ENCODE peak calls at places on chromosomes 5 and 9, in ten cellular contexts. T, I, H, G, K, F, A, E, N and U are unnamed samples.

GRCh38 chr5:140145818-140146522 is 20.2 kb downstream of the IGIP start:
- DNase-seq in G (no peak), A (peak), F (peak), I (no peak), H (peak), T (peak), E (peak), N (peak), K (peak), U (peak)

GRCh38 chr5:74648835-74649286 is 8.3 kb upstream of the ENC1 start:
- DNase-seq in A (no peak), F (no peak), T (no peak), E (no peak), G (no peak), N (peak), H (no peak), I (no peak), K (no peak), U (peak)

GRCh38 chr5:94113-94892 is 2.3 kb downstream of the PLEKHG4B start:
- DNase-seq in T (no peak), H (peak), F (no peak), A (no peak), N (no peak), E (no peak), G (no peak), K (no peak), I (no peak), U (no peak)

GRCh38 chr9:96859461-96860198 is 5.3 kb upstream of the ZNF782 start:
- DNase-seq in N (no peak), F (no peak), G (no peak), T (no peak), K (no peak), I (no peak), E (no peak), H (no peak), A (no peak), U (no peak)

GRCh38 chr5:132667761-132668705 is 5.8 kb upstream of the IL4 start:
- DNase-seq in K (no peak), N (no peak), F (no peak), G (no peak), E (no peak), I (no peak), H (no peak), A (peak), T (no peak), U (no peak)

GRCh38 chr9:100428871-100429654 is 2.1 kb downstream of the MSANTD3 start:
- DNase-seq in T (no peak), N (no peak), F (peak), K (no peak), A (no peak), H (no peak), I (peak), G (no peak), E (no peak), U (no peak)

GRCh38 chr5:51214736-51215135 is 168.5 kb upstream of the ISL1 start:
- DNase-seq in F (no peak), T (no peak), I (no peak), G (no peak), H (no peak), A (no peak), E (no peak), K (no peak), N (no peak), U (no peak)

GRCh38 chr9:6926436-6926835 is 168.7 kb downstream of the KDM4C start:
- DNase-seq in H (no peak), E (no peak), I (no peak), N (no peak), G (no peak), K (no peak), F (no peak), T (no peak), A (no peak), U (no peak)

GRCh38 chr5:141590127-141590526 is 28.7 kb downstream of the DIAPH1 start:
- DNase-seq in A (no peak), G (no peak), T (no peak), K (no peak), F (no peak), I (no peak), N (no peak), H (no peak), E (no peak), U (no peak)

GRCh38 chr5:94715843-94716242 is 97.4 kb downstream of the SLF1 start:
- DNase-seq in N (no peak), I (no peak), T (no peak), E (no peak), K (no peak), H (no peak), F (no peak), A (no peak), G (no peak), U (no peak)

GRCh38 chr9:87657893-87658292 is 68.0 kb upstream of the CTSL start:
- DNase-seq in H (peak), N (no peak), A (no peak), F (no peak), E (no peak), T (no peak), G (no peak), I (no peak), K (no peak), U (no peak)

GRCh38 chr9:114138537-114138936 is 16.8 kb upstream of the COL27A1 start:
- DNase-seq in T (no peak), N (no peak), H (no peak), F (no peak), K (no peak), E (no peak), A (no peak), G (no peak), I (no peak), U (no peak)

GRCh38 chr5:38650540-38651275 is 94.3 kb upstream of the LIFR start:
- DNase-seq in T (no peak), G (no peak), A (no peak), F (no peak), I (no peak), H (no peak), K (no peak), N (no peak), E (no peak), U (no peak)

GRCh38 chr5:141094481-141095262 is at the start of gene PCDHB2:
- DNase-seq in H (no peak), G (no peak), F (no peak), K (no peak), A (no peak), I (no peak), T (no peak), N (peak), E (no peak), U (no peak)

DNA sequence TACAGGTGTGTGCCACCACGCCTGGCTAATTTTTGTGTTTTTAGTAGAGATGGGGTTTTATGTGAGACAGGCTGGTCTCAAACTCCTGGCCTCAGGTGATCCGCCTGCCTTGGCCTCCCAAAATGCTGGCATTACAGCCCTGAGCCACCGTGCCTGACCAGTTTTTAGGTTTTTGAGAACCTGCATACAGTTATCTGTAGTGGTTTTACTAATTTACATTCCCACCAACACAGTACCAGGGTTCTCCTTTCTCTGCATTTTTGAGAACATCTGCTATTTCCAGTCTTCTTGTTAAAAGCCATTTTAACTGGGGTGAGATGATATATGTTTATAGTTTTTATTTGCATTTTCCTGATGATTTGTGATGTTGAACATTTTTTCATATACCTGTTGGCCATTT is 12.8 kb downstream of the DMXL1 start:
- DNase-seq in K (no peak), A (no peak), T (no peak), F (no peak), H (no peak), I (no peak), E (no peak), G (no peak), N (no peak), U (no peak)
- TF ChIP-seq POLR2A in K (no peak), A (no peak), T (no peak), F (no peak), H (no peak), I (no peak), E (no peak), G (no peak), N (no peak), U (no peak)

GRCh38 chr9:37753489-37754190 is at the start of gene TRMT10B:
- DNase-seq in A (peak), F (peak), H (peak), N (peak), T (peak), I (peak), K (peak), E (peak), G (no peak), U (peak)
- TF ChIP-seq POLR2A in A (no peak), F (no peak), H (no peak), N (no peak), T (no peak), I (no peak), K (no peak), E (peak), G (no peak), U (peak)

DNA sequence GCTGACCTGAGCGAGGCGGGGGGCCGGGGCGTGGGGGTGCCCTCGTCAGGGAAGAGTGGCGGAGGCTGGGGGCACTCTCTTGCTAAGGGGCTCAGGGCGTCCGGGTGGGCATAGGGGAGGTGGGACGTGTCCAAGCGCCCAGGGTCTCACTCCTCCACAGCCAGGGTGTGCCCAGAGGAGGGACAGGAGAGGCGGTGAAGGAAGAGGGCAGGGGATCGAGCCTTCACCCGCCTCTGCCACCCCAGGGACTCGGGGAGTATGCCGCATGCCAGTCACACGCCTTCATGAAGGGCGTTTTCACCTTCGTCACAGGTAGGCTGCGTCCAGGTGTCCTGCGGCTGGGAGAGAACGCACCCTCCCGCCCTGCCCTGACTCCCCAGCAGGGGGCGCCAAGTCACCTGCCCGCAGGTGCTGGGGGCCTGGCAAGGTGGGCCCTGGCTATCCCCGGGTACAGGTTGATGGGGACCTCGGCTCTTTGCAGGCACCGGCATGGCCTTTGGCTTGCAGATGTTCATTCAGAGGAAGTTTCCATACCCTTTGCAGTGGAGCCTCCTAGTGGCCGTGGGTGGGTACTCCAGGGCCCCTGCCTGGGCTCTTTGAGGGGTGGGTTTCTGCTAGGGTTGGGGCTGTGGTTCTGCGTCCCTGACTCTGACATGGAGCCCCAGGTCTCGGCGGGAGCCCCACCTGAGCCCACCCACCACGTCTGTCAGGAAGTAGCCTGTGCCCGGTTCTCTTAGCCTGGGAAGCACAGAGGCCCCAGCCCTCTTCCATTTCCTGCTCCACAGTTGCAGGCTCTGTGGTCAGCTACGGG is 527 bp downstream of the TMEM141 start:
- DNase-seq in I (peak), G (no peak), T (peak), N (peak), K (no peak), H (peak), E (peak), A (peak), F (peak), U (peak)
- TF ChIP-seq POLR2A in I (no peak), G (no peak), T (peak), N (no peak), K (no peak), H (no peak), E (peak), A (no peak), F (no peak), U (no peak)

GRCh38 chr9:72364679-72365524 is at the start of gene ZFAND5:
- DNase-seq in A (peak), F (peak), G (peak), N (peak), H (peak), I (peak), K (peak), T (peak), E (peak), U (peak)
- TF ChIP-seq POLR2A in A (no peak), F (peak), G (peak), N (peak), H (no peak), I (peak), K (peak), T (peak), E (peak), U (peak)

GRCh38 chr5:66830636-66831035 is 234.4 kb downstream of the MAST4 start:
- DNase-seq in K (no peak), T (no peak), N (no peak), A (no peak), F (no peak), E (no peak), I (no peak), G (no peak), H (no peak), U (no peak)

GRCh38 chr5:66828046-66828550 is 231.9 kb downstream of the MAST4 start:
- DNase-seq in H (no peak), E (no peak), N (no peak), K (no peak), G (no peak), F (no peak), T (no peak), A (no peak), I (no peak), U (no peak)

GRCh38 chr5:66826696-66827095 is 230.5 kb downstream of the MAST4 start:
- DNase-seq in H (no peak), F (no peak), K (no peak), A (no peak), I (no peak), N (no peak), T (no peak), E (no peak), G (no peak), U (no peak)

GRCh38 chr5:66829826-66830225 is 233.6 kb downstream of the MAST4 start:
- DNase-seq in A (no peak), I (no peak), H (no peak), K (no peak), G (no peak), F (no peak), T (no peak), N (no peak), E (no peak), U (no peak)

DNA sequence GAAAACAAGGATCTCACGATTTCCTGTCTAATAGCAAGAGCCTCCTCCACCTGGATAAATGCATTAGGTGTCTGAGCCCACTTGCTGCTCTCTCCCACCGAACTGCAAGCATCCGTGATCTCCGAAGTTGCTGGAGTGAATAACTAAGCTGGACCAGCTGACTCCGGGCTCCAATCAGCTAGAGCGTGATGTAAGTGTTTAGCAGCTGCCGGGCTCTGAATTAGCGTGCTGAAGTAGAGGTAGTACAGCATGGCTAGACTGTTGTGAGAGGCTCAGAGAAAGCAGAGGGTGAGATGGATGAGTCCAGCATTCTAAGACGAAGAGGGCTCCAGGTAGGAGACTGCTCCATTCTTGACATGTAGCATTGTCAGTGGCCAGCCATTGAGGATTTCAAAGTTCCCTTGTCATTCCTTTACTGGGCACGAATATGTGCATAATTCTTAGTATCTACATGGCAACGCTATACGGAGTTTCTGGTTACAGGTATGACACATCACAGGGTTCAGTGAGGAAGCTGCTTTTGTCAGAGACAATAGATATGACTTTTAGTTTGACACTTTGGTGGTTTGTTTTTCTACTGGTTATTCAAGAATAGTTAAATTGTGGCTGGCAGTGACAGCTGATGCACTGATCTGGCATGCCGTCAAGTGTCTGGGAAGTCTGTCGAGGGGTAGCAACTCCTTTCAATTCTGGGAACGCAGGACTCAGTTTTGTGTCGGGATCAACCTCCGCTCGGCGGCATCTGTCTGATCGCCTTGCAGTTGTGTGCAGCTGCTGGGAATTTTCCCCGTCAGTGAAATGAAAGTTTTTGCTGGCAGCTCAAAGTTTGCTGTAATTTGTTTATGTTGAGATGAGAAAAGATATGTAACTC is 232.6 kb downstream of the MAST4 start:
- DNase-seq in F (peak), A (peak), G (peak), I (no peak), T (peak), N (peak), E (peak), K (peak), H (peak), U (no peak)
- TF ChIP-seq POLR2A in F (no peak), A (no peak), G (no peak), I (no peak), T (no peak), N (peak), E (no peak), K (no peak), H (no peak), U (no peak)

GRCh38 chr9:34178698-34179527 is at the start of gene UBAP1:
- DNase-seq in I (peak), F (peak), G (peak), K (peak), E (peak), T (peak), H (peak), N (peak), A (peak), U (peak)
- TF ChIP-seq POLR2A in I (peak), F (peak), G (peak), K (peak), E (peak), T (peak), H (no peak), N (peak), A (no peak), U (peak)

GRCh38 chr5:36066001-36066539 is 612 bp downstream of the UGT3A2 start:
- DNase-seq in I (no peak), A (no peak), N (no peak), G (no peak), K (no peak), F (no peak), H (no peak), E (no peak), T (no peak), U (no peak)

GRCh38 chr5:36070687-36071571 is 4.2 kb upstream of the UGT3A2 start:
- DNase-seq in N (no peak), T (no peak), A (no peak), K (no peak), E (no peak), H (no peak), I (no peak), G (no peak), F (no peak), U (no peak)

GRCh38 chr5:36068751-36069281 is 2.1 kb upstream of the UGT3A2 start:
- DNase-seq in I (no peak), F (no peak), T (no peak), H (no peak), K (no peak), G (no peak), A (no peak), N (no peak), E (no peak), U (no peak)

DNA sequence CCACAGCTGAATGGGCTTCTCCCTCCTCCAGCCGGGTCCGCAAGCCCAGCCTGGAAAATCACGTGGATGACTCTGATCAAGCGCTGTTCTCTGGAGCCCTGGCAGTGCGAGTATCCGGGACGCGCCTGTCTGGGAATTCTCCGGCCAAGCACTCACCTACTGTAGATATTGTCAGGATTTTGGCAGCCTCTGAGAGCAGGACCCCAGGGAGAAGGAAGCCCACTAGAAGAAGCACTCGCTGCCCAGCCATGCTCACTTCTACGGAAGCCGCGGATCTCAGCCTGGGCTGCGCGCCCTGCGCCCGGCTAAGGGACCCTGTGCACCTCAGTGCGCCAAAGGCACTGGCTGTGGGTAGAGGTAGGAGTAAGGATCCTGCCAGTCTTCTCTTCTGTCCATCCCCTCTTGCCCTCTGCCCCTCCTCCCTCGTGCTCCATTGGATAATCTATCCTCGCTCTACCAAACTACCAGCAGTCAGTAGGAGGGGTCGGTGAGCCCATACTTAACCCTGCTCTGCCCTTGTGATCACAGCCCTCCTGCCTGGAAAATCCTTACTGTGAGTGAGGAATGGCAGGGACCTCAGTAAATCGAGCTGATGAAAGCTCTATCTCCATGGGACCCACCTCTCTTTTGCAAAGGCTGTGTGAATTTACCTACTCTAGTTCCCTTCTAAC is at the start of gene UGT3A2:
- DNase-seq in I (no peak), N (no peak), A (no peak), G (no peak), E (no peak), F (no peak), T (no peak), K (no peak), H (no peak), U (no peak)
- TF ChIP-seq POLR2A in I (no peak), N (no peak), A (no peak), G (no peak), E (no peak), F (no peak), T (no peak), K (no peak), H (no peak), U (no peak)

GRCh38 chr9:111484564-111484878 is 338 bp upstream of the ECPAS start:
- DNase-seq in H (no peak), G (no peak), I (no peak), N (no peak), A (no peak), F (no peak), K (no peak), T (no peak), E (no peak), U (no peak)

GRCh38 chr9:111483419-111483861 is 743 bp downstream of the ECPAS start:
- DNase-seq in K (peak), G (peak), F (peak), H (no peak), E (peak), A (no peak), I (no peak), T (no peak), N (no peak), U (peak)

GRCh38 chr9:111481885-111482636 is 2.1 kb downstream of the ECPAS start:
- DNase-seq in I (no peak), A (no peak), K (no peak), H (no peak), F (no peak), G (no peak), T (no peak), E (no peak), N (peak), U (no peak)

GRCh38 chr9:111483862-111484563 is at the start of gene ECPAS:
- DNase-seq in A (peak), N (peak), T (peak), E (peak), I (peak), G (peak), H (peak), K (peak), F (peak), U (peak)

GRCh38 chr9:111482656-111483418 is 1.3 kb downstream of the ECPAS start:
- DNase-seq in E (peak), G (peak), K (peak), F (peak), I (no peak), N (peak), A (peak), T (peak), H (peak), U (peak)
- TF ChIP-seq POLR2A in E (peak), G (no peak), K (peak), F (peak), I (peak), N (peak), A (no peak), T (peak), H (no peak), U (peak)